ENCODE peak calls at places on chromosomes 13 and 19, in four cellular contexts. F, Y, V and R are unnamed samples.

GRCh38 chr19:44643605-44644390 is at the start of gene PVR:
- DNase-seq in F (no peak), V (peak; percentile 80), Y (no peak), R (peak; percentile 74)

GRCh38 chr13:28376604-28377003 is 118.3 kb downstream of the FLT1 start:
- DNase-seq in V (no peak), Y (no peak), F (no peak), R (no peak)

GRCh38 chr19:51091895-51092873 is 9.5 kb upstream of the KLK14 start:
- DNase-seq in F (no peak), V (no peak), Y (no peak), R (no peak)

GRCh38 chr13:33642374-33643065 is 175.4 kb upstream of the RFC3 start:
- DNase-seq in V (no peak), Y (no peak), F (peak; percentile 74), R (no peak)

GRCh38 chr13:52454459-52454824 is 836 bp upstream of the CKAP2 start:
- DNase-seq in V (peak; percentile 47), Y (no peak), F (no peak), R (no peak)

GRCh38 chr13:49756263-49756662 is 36.2 kb downstream of the KPNA3 start:
- DNase-seq in Y (no peak), V (no peak), F (no peak), R (no peak)

GRCh38 chr19:6654347-6655310 is 15.3 kb downstream of the TNFSF14 start:
- DNase-seq in V (no peak), Y (no peak), F (no peak), R (no peak)

GRCh38 chr13:24178847-24179845 is 18.6 kb downstream of the SPATA13 start:
- DNase-seq in F (no peak), V (no peak), Y (no peak), R (no peak)

GRCh38 chr19:17616961-17617806 is 61.7 kb downstream of the COLGALT1 start:
- DNase-seq in V (peak; percentile 72), F (no peak), Y (no peak), R (peak; percentile 88)

GRCh38 chr19:12985049-12985776 is 10.1 kb upstream of the NFIX start:
- DNase-seq in F (no peak), V (no peak), Y (no peak), R (peak; percentile 68)

GRCh38 chr19:50252111-50252886 is 48.9 kb downstream of the MYH14 start:
- DNase-seq in V (no peak), Y (no peak), F (no peak), R (no peak)

GRCh38 chr19:45745606-45746005 is 12.4 kb downstream of the MEIOSIN start:
- DNase-seq in F (no peak), V (no peak), Y (no peak), R (no peak)

GRCh38 chr13:73177017-73177416 is 118.2 kb downstream of the KLF5 start:
- DNase-seq in V (no peak), Y (no peak), F (no peak), R (no peak)

GRCh38 chr13:24654741-24655140 is 25.5 kb upstream of the ATP12A start:
- DNase-seq in F (no peak), Y (no peak), V (no peak), R (no peak)

GRCh38 chr19:35755550-35756371 is 1.1 kb downstream of the HSPB6 start:
- DNase-seq in V (no peak), Y (no peak), F (peak; percentile 27), R (no peak)

GRCh38 chr19:4557186-4557970 is 2.1 kb downstream of the SEMA6B start:
- DNase-seq in Y (no peak), V (no peak), F (no peak), R (no peak)

GRCh38 chr19:45152504-45153338 is 8.1 kb downstream of the NKPD1 start:
- DNase-seq in F (no peak), V (peak; percentile 70), Y (no peak), R (peak; percentile 69)

GRCh38 chr19:46288896-46289588 is 7.8 kb upstream of the HIF3A start:
- DNase-seq in Y (peak; percentile 96), V (no peak), F (peak; percentile 10), R (no peak)

GRCh38 chr19:18788782-18789421 is 2.2 kb downstream of the COMP start:
- DNase-seq in V (no peak), Y (no peak), F (no peak), R (no peak)

GRCh38 chr19:15285896-15286591 is 46.3 kb downstream of the BRD4 start:
- DNase-seq in F (no peak), Y (no peak), V (no peak), R (no peak)